ENCODE peak calls at places on chromosomes 13 and 19, in eight cellular contexts. E, B, D, M, T, C, L and A are unnamed samples.
A peak's percentile ranks its signal among the peaks of the same experiment; 100 is the strongest.

GRCh38 chr13:42116225-42116624 is 67.8 kb downstream of the DGKH start:
- DNase-seq in E (no peak), B (no peak), D (no peak), M (no peak), T (peak; percentile 88), C (no peak), L (no peak), A (no peak)

GRCh38 chr13:20127263-20127562 is 33.6 kb downstream of the GJA3 start:
- DNase-seq in E (no peak), B (no peak), D (no peak), M (no peak), T (no peak), C (no peak), L (no peak), A (no peak)

GRCh38 chr13:41457589-41458186 is 338 bp downstream of the RGCC start:
- DNase-seq in E (no peak), B (peak; percentile 25), D (no peak), M (peak; percentile 36), T (no peak), C (no peak), L (no peak), A (no peak)

GRCh38 chr13:74667656-74668055 is 533.5 kb upstream of the KLF12 start:
- DNase-seq in E (no peak), B (no peak), D (no peak), M (no peak), T (peak; percentile 64), C (no peak), L (no peak), A (no peak)

GRCh38 chr13:111217661-111218060 is 102.6 kb downstream of the ARHGEF7 start:
- DNase-seq in E (no peak), B (no peak), D (no peak), M (no peak), T (no peak), C (no peak), L (no peak), A (no peak)

GRCh38 chr19:33225458-33225925 is at the start of gene SLC7A10:
- DNase-seq in E (no peak), B (no peak), D (no peak), M (no peak), T (no peak), C (no peak), L (no peak), A (no peak)

GRCh38 chr13:67914535-67914934 is 684.4 kb upstream of the PCDH9 start:
- DNase-seq in E (no peak), B (no peak), D (no peak), M (no peak), T (no peak), C (no peak), L (no peak), A (no peak)

GRCh38 chr19:43572172-43572588 is 3.1 kb downstream of the XRCC1 start:
- DNase-seq in E (no peak), B (no peak), D (no peak), M (no peak), T (no peak), C (no peak), L (no peak), A (no peak)

GRCh38 chr19:42126565-42126964 is 5.7 kb downstream of the POU2F2 start:
- DNase-seq in E (no peak), B (no peak), D (no peak), M (no peak), T (no peak), C (no peak), L (no peak), A (no peak)

GRCh38 chr19:44848805-44849457 is 2.8 kb downstream of the NECTIN2 start:
- DNase-seq in E (no peak), B (no peak), D (no peak), M (no peak), T (no peak), C (no peak), L (no peak), A (no peak)

GRCh38 chr13:82597737-82598136 is 1284.5 kb downstream of the SLITRK1 start:
- DNase-seq in E (no peak), B (no peak), D (no peak), M (no peak), T (no peak), C (no peak), L (no peak), A (no peak)

GRCh38 chr13:24215732-24216131 is 55.2 kb downstream of the SPATA13 start:
- DNase-seq in E (peak; percentile 60), B (peak; percentile 31), D (no peak), M (no peak), T (peak; percentile 34), C (peak; percentile 4), L (peak; percentile 68), A (peak; percentile 70)

GRCh38 chr19:46241676-46242075 is 12.1 kb downstream of the IGFL1 start:
- DNase-seq in E (no peak), B (no peak), D (no peak), M (no peak), T (no peak), C (no peak), L (no peak), A (no peak)

GRCh38 chr13:72246396-72246795 is 379.4 kb upstream of the DACH1 start:
- DNase-seq in E (no peak), B (no peak), D (no peak), M (no peak), T (peak; percentile 69), C (no peak), L (no peak), A (no peak)

GRCh38 chr19:38494379-38494778 is 60.9 kb downstream of the RYR1 start:
- DNase-seq in E (no peak), B (no peak), D (no peak), M (no peak), T (no peak), C (no peak), L (no peak), A (no peak)

GRCh38 chr19:46716672-46717033 is 261 bp downstream of the PRKD2 start:
- DNase-seq in E (no peak), B (no peak), D (no peak), M (no peak), T (no peak), C (no peak), L (no peak), A (no peak)

GRCh38 chr13:40161008-40161694 is 505.3 kb downstream of the FOXO1 start:
- DNase-seq in E (no peak), B (no peak), D (no peak), M (no peak), T (no peak), C (no peak), L (no peak), A (no peak)

GRCh38 chr19:10106100-10106936 is at the start of gene PPAN:
- DNase-seq in E (peak; percentile 97), B (peak; percentile 97), D (peak; percentile 99), M (peak; percentile 98), T (peak; percentile 99), C (peak; percentile 89), L (peak; percentile 98), A (peak; percentile 95)

GRCh38 chr19:10104665-10105221 is 1.4 kb upstream of the PPAN start:
- DNase-seq in E (no peak), B (no peak), D (peak; percentile 86), M (peak; percentile 89), T (no peak), C (no peak), L (no peak), A (no peak)

GRCh38 chr19:10104130-10104513 is 1.6 kb upstream of the ANGPTL6 start:
- DNase-seq in E (no peak), B (no peak), D (no peak), M (no peak), T (no peak), C (no peak), L (no peak), A (no peak)

GRCh38 chr19:10107254-10107653 is 1.1 kb downstream of the PPAN start:
- DNase-seq in E (no peak), B (no peak), D (no peak), M (no peak), T (no peak), C (no peak), L (no peak), A (no peak)

GRCh38 chr19:10105241-10106099 is 692 bp upstream of the PPAN start:
- DNase-seq in E (no peak), B (no peak), D (peak; percentile 44), M (peak; percentile 71), T (no peak), C (no peak), L (no peak), A (no peak)
- H3K4me3 ChIP-seq in E (peak overlapping the region; percentile 74), B (peak overlapping the region; percentile 99), D (peak overlapping the region; percentile 72), M (peak overlapping the region; percentile 30), T (no peak overlapping the region), C (peak overlapping the region; percentile 1), L (peak overlapping the region; percentile 46), A (peak overlapping the region; percentile 72)

GRCh38 chr19:13621413-13621812 is 115.1 kb upstream of the CACNA1A start:
- DNase-seq in E (no peak), B (no peak), D (no peak), M (no peak), T (peak; percentile 78), C (peak; percentile 80), L (peak; percentile 88), A (peak; percentile 75)
- TF ChIP-seq CTCF in E (no peak), B (no peak), D (no peak), M (no peak), T (no peak), C (peak; percentile 47), L (peak; percentile 43), A (no peak)

GRCh38 chr19:50569023-50569697 is 925 bp upstream of the LRRC4B start:
- DNase-seq in E (no peak), B (no peak), D (no peak), M (no peak), T (no peak), C (no peak), L (no peak), A (no peak)

GRCh38 chr19:50567882-50568281 is 353 bp downstream of the LRRC4B start:
- DNase-seq in E (no peak), B (no peak), D (no peak), M (no peak), T (no peak), C (no peak), L (no peak), A (no peak)

GRCh38 chr19:50565984-50566903 is 2.0 kb downstream of the LRRC4B start:
- DNase-seq in E (no peak), B (no peak), D (no peak), M (no peak), T (no peak), C (no peak), L (no peak), A (no peak)

GRCh38 chr19:50568321-50569022 is at the start of gene LRRC4B:
- DNase-seq in E (no peak), B (no peak), D (no peak), M (no peak), T (no peak), C (no peak), L (no peak), A (no peak)

GRCh38 chr19:50567052-50567841 is 988 bp downstream of the LRRC4B start:
- DNase-seq in E (no peak), B (no peak), D (no peak), M (no peak), T (no peak), C (no peak), L (no peak), A (no peak)
- H3K4me3 ChIP-seq in E (no peak overlapping the region), B (peak overlapping the region; percentile 58), D (no peak overlapping the region), M (no peak overlapping the region), T (no peak overlapping the region), C (no peak overlapping the region), L (no peak overlapping the region), A (no peak overlapping the region)

DNA sequence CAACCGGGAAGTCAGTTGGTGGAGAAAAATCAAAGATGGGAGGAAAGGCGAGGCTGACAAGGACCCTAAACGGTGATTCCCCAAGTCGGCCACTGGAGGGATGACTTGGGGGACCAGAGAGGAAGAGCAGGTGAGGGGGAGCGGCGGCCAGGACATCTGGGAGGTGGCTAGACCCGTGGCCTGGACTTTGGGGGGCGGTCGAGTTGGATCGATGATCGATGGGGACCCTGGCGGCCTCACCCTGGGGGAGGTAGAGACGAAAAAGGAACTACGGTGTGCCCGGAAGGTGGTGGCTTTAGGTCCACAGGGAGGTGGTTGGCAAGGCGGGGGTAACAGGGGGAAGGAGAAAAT is 7.6 kb upstream of the CIRBP start:
- DNase-seq in E (no peak), B (no peak), D (no peak), M (peak; percentile 52), T (no peak), C (no peak), L (no peak), A (no peak)
- TF ChIP-seq CTCF in E (no peak), B (peak; percentile 11), D (peak; percentile 25), M (no peak), T (no peak), C (peak; percentile 24), L (peak; percentile 17), A (peak; percentile 40)